ENCODE peak calls at places on chromosomes 11 and 22, in six cellular contexts. G is lower leg skin, C is ELR, W is SHP77, D is lung microvascular endothelial cell, M is AG08396. Y is an unnamed sample.

GRCh38 chr22:40342521-40342920 is 3.8 kb upstream of the ADSL start:
- DNase-seq in M (no peak), G (no peak), C (no peak), D (no peak), W (no peak), Y (no peak)

GRCh38 chr11:65695459-65696241 is 16.4 kb upstream of the KAT5 start:
- DNase-seq in G (no peak), C (no peak), M (no peak), D (peak; percentile 97), W (peak; percentile 62), Y (peak; percentile 94)

GRCh38 chr11:30583505-30584280 is 2.5 kb downstream of the MPPED2 start:
- DNase-seq in M (peak; percentile 7), G (no peak), W (no peak), D (no peak), C (no peak), Y (no peak)

GRCh38 chr22:24542641-24543040 is 12.3 kb downstream of the GUCD1 start:
- DNase-seq in G (no peak), M (no peak), C (no peak), D (no peak), W (no peak), Y (no peak)

GRCh38 chr11:27429740-27430451 is 42.7 kb downstream of the LGR4 start:
- DNase-seq in W (no peak), D (no peak), G (no peak), C (peak; percentile 32), M (no peak), Y (peak; percentile 10)

GRCh38 chr11:45333506-45333971 is 47.4 kb upstream of the SYT13 start:
- DNase-seq in W (peak; percentile 61), D (peak; percentile 69), M (peak; percentile 83), G (no peak), C (peak; percentile 55), Y (peak; percentile 60)

GRCh38 chr22:37162221-37163095 is 12.7 kb upstream of the IL2RB start:
- DNase-seq in D (no peak), W (no peak), M (no peak), G (no peak), C (peak; percentile 27), Y (no peak)

GRCh38 chr11:130180491-130180890 is 20.9 kb downstream of the ST14 start:
- DNase-seq in M (no peak), D (no peak), C (no peak), W (no peak), G (no peak), Y (no peak)

GRCh38 chr11:35391922-35392813 is 27.2 kb downstream of the SLC1A2 start:
- DNase-seq in W (peak; percentile 43), M (peak; percentile 80), G (peak; percentile 63), C (peak; percentile 85), D (peak; percentile 75), Y (peak; percentile 80)

GRCh38 chr11:1826552-1827094 is 8.2 kb upstream of the SYT8 start:
- DNase-seq in G (no peak), W (no peak), D (peak; percentile 16), C (peak; percentile 20), M (peak; percentile 86), Y (no peak)

GRCh38 chr22:24133187-24133965 is 47.9 kb upstream of the SUSD2 start:
- DNase-seq in C (peak; percentile 12), M (no peak), D (peak; percentile 49), G (no peak), W (no peak), Y (no peak)

GRCh38 chr11:20035701-20036601 is 124.3 kb downstream of the DBX1 start:
- DNase-seq in G (no peak), M (peak; percentile 71), C (peak; percentile 76), W (peak; percentile 91), D (peak; percentile 73), Y (peak; percentile 60)

GRCh38 chr11:65814960-65815565 is 18.7 kb upstream of the SNX32 start:
- DNase-seq in M (no peak), G (no peak), C (no peak), W (no peak), D (no peak), Y (no peak)

GRCh38 chr11:111549196-111549868 is 8.8 kb downstream of the LAYN start:
- DNase-seq in C (no peak), D (no peak), M (no peak), G (no peak), W (no peak), Y (no peak)

GRCh38 chr11:41281131-41281742 is 178.2 kb downstream of the LRRC4C start:
- DNase-seq in M (no peak), C (no peak), G (no peak), D (no peak), W (no peak), Y (no peak)

GRCh38 chr11:33389635-33390034 is 132.5 kb downstream of the HIPK3 start:
- DNase-seq in C (no peak), D (no peak), G (no peak), M (no peak), W (no peak), Y (no peak)

GRCh38 chr11:125372088-125372487 is 124.0 kb downstream of the FEZ1 start:
- DNase-seq in C (no peak), G (no peak), M (no peak), W (no peak), D (no peak), Y (no peak)

GRCh38 chr22:18057568-18058209 is 20.1 kb upstream of the PEX26 start:
- DNase-seq in W (no peak), D (peak; percentile 55), C (peak; percentile 99), G (peak; percentile 79), M (peak; percentile 84), Y (peak; percentile 97)

GRCh38 chr22:44845191-44845590 is 92.8 kb downstream of the ARHGAP8 start:
- DNase-seq in G (no peak), W (no peak), C (no peak), M (no peak), D (no peak), Y (no peak)

GRCh38 chr11:78216021-78216420 is 27.3 kb downstream of the USP35 start:
- DNase-seq in M (no peak), D (no peak), C (no peak), W (no peak), G (no peak), Y (no peak)

GRCh38 chr11:112163875-112164521 is at the start of gene IL18:
- DNase-seq in G (peak; percentile 48), D (no peak), C (no peak), W (no peak), M (no peak), Y (no peak)

GRCh38 chr11:61028135-61028729 is 56.8 kb downstream of the CD6 start:
- DNase-seq in M (no peak), D (no peak), W (peak; percentile 61), G (no peak), C (no peak), Y (no peak)

GRCh38 chr11:22082178-22082577 is 110.7 kb upstream of the ANO5 start:
- DNase-seq in D (no peak), C (no peak), G (no peak), M (no peak), W (no peak), Y (no peak)

GRCh38 chr22:39349967-39350802 is at the start of gene SYNGR1:
- DNase-seq in W (no peak), G (no peak), C (peak; percentile 29), D (no peak), M (peak; percentile 70), Y (no peak)

GRCh38 chr11:131218542-131218941 is 151.9 kb upstream of the NTM start:
- DNase-seq in D (no peak), M (no peak), C (no peak), W (no peak), G (no peak), Y (no peak)

GRCh38 chr11:57332694-57333440 is 2.8 kb downstream of the SSRP1 start:
- DNase-seq in D (no peak), M (no peak), C (no peak), W (no peak), G (no peak), Y (no peak)

GRCh38 chr11:60872952-60873524 is 5.7 kb downstream of the ZP1 start:
- DNase-seq in W (no peak), M (no peak), C (peak; percentile 97), G (no peak), D (peak; percentile 25), Y (peak; percentile 52)

GRCh38 chr11:14218728-14219127 is 140.3 kb downstream of the RRAS2 start:
- DNase-seq in W (no peak), M (no peak), G (no peak), C (no peak), D (no peak), Y (no peak)

GRCh38 chr11:8033312-8033715 is 46.2 kb downstream of the EIF3F start:
- DNase-seq in W (no peak), G (peak; percentile 62), C (peak; percentile 82), M (peak; percentile 91), D (peak; percentile 67), Y (peak; percentile 80)

GRCh38 chr11:62266558-62266957 is 3.4 kb upstream of the SCGB2A2 start:
- DNase-seq in C (peak; percentile 44), M (no peak), D (peak; percentile 65), W (no peak), G (no peak), Y (peak; percentile 72)

GRCh38 chr11:63620928-63621539 is 6.8 kb upstream of the PLAAT3 start:
- DNase-seq in M (no peak), C (no peak), G (no peak), W (no peak), D (no peak), Y (no peak)

GRCh38 chr11:2445107-2445947 is 519 bp downstream of the KCNQ1 start:
- DNase-seq in G (no peak), M (no peak), C (no peak), W (no peak), D (no peak), Y (no peak)

Y was measured in dermis blood vessel endothelial cell.